ENCODE peak calls at places on chromosomes 13 and 19, in five cellular contexts. One of them, this sample, is unnamed.

GRCh38 chr19:5289060-5289990 is 51.3 kb downstream of the PTPRS start:
- DNase-seq in T-helper 1 cell: no peak
- DNase-seq in mesendoderm: peak; percentile 28
- DNase-seq in Karpas-422: peak; percentile 49
- DNase-seq in T-helper 17 cell: no peak
- DNase-seq in this sample: no peak

GRCh38 chr19:19626516-19627441 is 1.2 kb downstream of the LPAR2 start:
- DNase-seq in T-helper 1 cell: no peak
- DNase-seq in Karpas-422: no peak
- DNase-seq in mesendoderm: no peak
- DNase-seq in T-helper 17 cell: no peak
- DNase-seq in this sample: no peak

GRCh38 chr13:33649212-33649917 is 168.6 kb upstream of the RFC3 start:
- DNase-seq in Karpas-422: no peak
- DNase-seq in T-helper 1 cell: no peak
- DNase-seq in T-helper 17 cell: no peak
- DNase-seq in mesendoderm: no peak
- DNase-seq in this sample: no peak

GRCh38 chr13:36030670-36031331 is 100.4 kb downstream of the DCLK1 start:
- DNase-seq in mesendoderm: peak; percentile 8
- DNase-seq in T-helper 1 cell: no peak
- DNase-seq in Karpas-422: no peak
- DNase-seq in T-helper 17 cell: no peak
- DNase-seq in this sample: no peak

GRCh38 chr13:112623051-112623711 is 35.2 kb upstream of the TUBGCP3 start:
- DNase-seq in T-helper 1 cell: no peak
- DNase-seq in T-helper 17 cell: no peak
- DNase-seq in Karpas-422: no peak
- DNase-seq in mesendoderm: no peak
- DNase-seq in this sample: no peak

GRCh38 chr19:42250666-42251531 is 4.0 kb downstream of the ERF start:
- DNase-seq in mesendoderm: no peak
- DNase-seq in Karpas-422: no peak
- DNase-seq in T-helper 17 cell: no peak
- DNase-seq in T-helper 1 cell: no peak
- DNase-seq in this sample: no peak

GRCh38 chr13:37492741-37493514 is 105.6 kb downstream of the POSTN start:
- DNase-seq in Karpas-422: no peak
- DNase-seq in mesendoderm: no peak
- DNase-seq in T-helper 1 cell: no peak
- DNase-seq in T-helper 17 cell: no peak
- DNase-seq in this sample: no peak

GRCh38 chr13:59680429-59681024 is 483.2 kb downstream of the DIAPH3 start:
- DNase-seq in T-helper 17 cell: no peak
- DNase-seq in mesendoderm: peak; percentile 33
- DNase-seq in Karpas-422: peak; percentile 71
- DNase-seq in T-helper 1 cell: no peak
- DNase-seq in this sample: peak; percentile 63

GRCh38 chr19:1961545-1961878 is 20.5 kb downstream of the CSNK1G2 start:
- DNase-seq in T-helper 17 cell: no peak
- DNase-seq in T-helper 1 cell: no peak
- DNase-seq in Karpas-422: no peak
- DNase-seq in mesendoderm: no peak
- DNase-seq in this sample: no peak

GRCh38 chr13:76638160-76638559 is 248.0 kb downstream of the KCTD12 start:
- DNase-seq in T-helper 17 cell: no peak
- DNase-seq in T-helper 1 cell: no peak
- DNase-seq in Karpas-422: no peak
- DNase-seq in mesendoderm: no peak
- DNase-seq in this sample: no peak

GRCh38 chr13:35700661-35701060 is 224.2 kb upstream of the MAB21L1 start:
- DNase-seq in T-helper 17 cell: no peak
- DNase-seq in T-helper 1 cell: no peak
- DNase-seq in Karpas-422: no peak
- DNase-seq in mesendoderm: no peak
- DNase-seq in this sample: no peak

GRCh38 chr13:27496006-27496405 is 45.6 kb upstream of the MTIF3 start:
- DNase-seq in mesendoderm: no peak
- DNase-seq in T-helper 1 cell: no peak
- DNase-seq in T-helper 17 cell: no peak
- DNase-seq in Karpas-422: no peak
- DNase-seq in this sample: no peak

GRCh38 chr13:26721251-26721939 is 39.2 kb downstream of the GPR12 start:
- DNase-seq in mesendoderm: no peak
- DNase-seq in T-helper 1 cell: no peak
- DNase-seq in T-helper 17 cell: no peak
- DNase-seq in Karpas-422: no peak
- DNase-seq in this sample: no peak

GRCh38 chr13:43023244-43023931 is at the start of gene DNAJC15:
- DNase-seq in Karpas-422: peak; percentile 95
- DNase-seq in T-helper 1 cell: peak; percentile 66
- DNase-seq in T-helper 17 cell: peak; percentile 77
- DNase-seq in mesendoderm: peak; percentile 84
- DNase-seq in this sample: peak; percentile 83

GRCh38 chr13:111177803-111178389 is 62.8 kb downstream of the ARHGEF7 start:
- DNase-seq in T-helper 1 cell: no peak
- DNase-seq in T-helper 17 cell: no peak
- DNase-seq in Karpas-422: no peak
- DNase-seq in mesendoderm: no peak
- DNase-seq in this sample: no peak

GRCh38 chr13:38180670-38181069 is 169.0 kb upstream of the UFM1 start:
- DNase-seq in Karpas-422: no peak
- DNase-seq in T-helper 1 cell: no peak
- DNase-seq in T-helper 17 cell: no peak
- DNase-seq in mesendoderm: no peak
- DNase-seq in this sample: peak; percentile 21

GRCh38 chr13:26656919-26657318 is 99.4 kb downstream of the WASF3 start:
- DNase-seq in T-helper 17 cell: no peak
- DNase-seq in Karpas-422: peak; percentile 43
- DNase-seq in mesendoderm: peak; percentile 82
- DNase-seq in T-helper 1 cell: no peak
- DNase-seq in this sample: peak; percentile 52

GRCh38 chr13:87093399-87093798 is 577.8 kb upstream of the SLITRK5 start:
- DNase-seq in mesendoderm: no peak
- DNase-seq in Karpas-422: no peak
- DNase-seq in T-helper 17 cell: no peak
- DNase-seq in T-helper 1 cell: no peak
- DNase-seq in this sample: no peak

GRCh38 chr19:932647-933552 is 7.1 kb downstream of the ARID3A start:
- DNase-seq in mesendoderm: no peak
- DNase-seq in T-helper 1 cell: no peak
- DNase-seq in Karpas-422: no peak
- DNase-seq in T-helper 17 cell: no peak
- DNase-seq in this sample: no peak

GRCh38 chr19:8965887-8966286 is 44.3 kb downstream of the MUC16 start:
- DNase-seq in T-helper 1 cell: no peak
- DNase-seq in mesendoderm: no peak
- DNase-seq in Karpas-422: peak; percentile 52
- DNase-seq in T-helper 17 cell: no peak
- DNase-seq in this sample: no peak

GRCh38 chr19:1214862-1215731 is 9.5 kb downstream of the STK11 start:
- DNase-seq in Karpas-422: no peak
- DNase-seq in T-helper 1 cell: no peak
- DNase-seq in mesendoderm: no peak
- DNase-seq in T-helper 17 cell: no peak
- DNase-seq in this sample: no peak

GRCh38 chr13:85333511-85333910 is 465.7 kb downstream of the SLITRK6 start:
- DNase-seq in mesendoderm: no peak
- DNase-seq in Karpas-422: no peak
- DNase-seq in T-helper 17 cell: no peak
- DNase-seq in T-helper 1 cell: no peak
- DNase-seq in this sample: no peak

GRCh38 chr13:75357576-75358295 is 124.2 kb downstream of the TBC1D4 start:
- DNase-seq in mesendoderm: peak; percentile 86
- DNase-seq in T-helper 17 cell: peak; percentile 30
- DNase-seq in Karpas-422: peak; percentile 82
- DNase-seq in T-helper 1 cell: peak; percentile 29
- DNase-seq in this sample: peak; percentile 94

GRCh38 chr19:44111910-44112463 is 1.2 kb upstream of the ZNF225 start:
- DNase-seq in mesendoderm: peak; percentile 98
- DNase-seq in Karpas-422: no peak
- DNase-seq in T-helper 1 cell: no peak
- DNase-seq in T-helper 17 cell: no peak
- DNase-seq in this sample: peak; percentile 14

GRCh38 chr13:111111376-111111937 is 3.7 kb upstream of the ARHGEF7 start:
- DNase-seq in mesendoderm: no peak
- DNase-seq in T-helper 17 cell: no peak
- DNase-seq in T-helper 1 cell: no peak
- DNase-seq in Karpas-422: no peak
- DNase-seq in this sample: no peak

GRCh38 chr13:99380921-99381645 is 73.9 kb upstream of the GPR183 start:
- DNase-seq in T-helper 17 cell: no peak
- DNase-seq in mesendoderm: no peak
- DNase-seq in T-helper 1 cell: no peak
- DNase-seq in Karpas-422: no peak
- DNase-seq in this sample: no peak

GRCh38 chr19:18832331-18833140 is 777 bp downstream of the UPF1 start:
- DNase-seq in T-helper 1 cell: no peak
- DNase-seq in T-helper 17 cell: no peak
- DNase-seq in Karpas-422: peak; percentile 61
- DNase-seq in mesendoderm: peak; percentile 78
- DNase-seq in this sample: peak; percentile 59

GRCh38 chr19:8515317-8515716 is 1.4 kb upstream of the ZNF414 start:
- DNase-seq in Karpas-422: peak; percentile 34
- DNase-seq in mesendoderm: no peak
- DNase-seq in T-helper 17 cell: peak; percentile 38
- DNase-seq in T-helper 1 cell: peak; percentile 34
- DNase-seq in this sample: no peak

GRCh38 chr13:66994498-66995365 is 235.4 kb downstream of the PCDH9 start:
- DNase-seq in T-helper 1 cell: no peak
- DNase-seq in mesendoderm: no peak
- DNase-seq in Karpas-422: peak; percentile 53
- DNase-seq in T-helper 17 cell: no peak
- DNase-seq in this sample: no peak

GRCh38 chr13:46119883-46120614 is 15.2 kb upstream of the CPB2 start:
- DNase-seq in T-helper 17 cell: no peak
- DNase-seq in mesendoderm: peak; percentile 85
- DNase-seq in T-helper 1 cell: no peak
- DNase-seq in Karpas-422: no peak
- DNase-seq in this sample: no peak

GRCh38 chr13:50892162-50892944 is 17.2 kb upstream of the RNASEH2B start:
- DNase-seq in T-helper 1 cell: peak; percentile 17
- DNase-seq in mesendoderm: no peak
- DNase-seq in T-helper 17 cell: peak; percentile 21
- DNase-seq in Karpas-422: no peak
- DNase-seq in this sample: peak; percentile 85

GRCh38 chr13:67366533-67366932 is 136.4 kb upstream of the PCDH9 start:
- DNase-seq in mesendoderm: no peak
- DNase-seq in T-helper 17 cell: no peak
- DNase-seq in T-helper 1 cell: no peak
- DNase-seq in Karpas-422: peak; percentile 49
- DNase-seq in this sample: peak; percentile 51

GRCh38 chr19:51253088-51253806 is 2.4 kb downstream of the SIGLECL1 start:
- DNase-seq in T-helper 17 cell: no peak
- DNase-seq in T-helper 1 cell: no peak
- DNase-seq in Karpas-422: no peak
- DNase-seq in mesendoderm: no peak
- DNase-seq in this sample: no peak

This sample was measured in NAMALWA.